ENCODE peak calls at places on chromosome 10, in five cellular contexts. X, A, H, F and O are unnamed samples.

GRCh38 chr10:58967551-58968418 is 208.7 kb upstream of the PHYHIPL start:
- DNase-seq in F (no peak), X (peak; percentile 49), H (peak; percentile 61), A (peak; percentile 92), O (no peak)

GRCh38 chr10:62317257-62317656 is 48.6 kb upstream of the RTKN2 start:
- DNase-seq in X (no peak), F (no peak), H (no peak), A (no peak), O (no peak)

GRCh38 chr10:31368724-31369123 is 49.7 kb downstream of the ZEB1 start:
- DNase-seq in A (no peak), H (no peak), F (no peak), X (no peak), O (no peak)

GRCh38 chr10:30697806-30698205 is 68.3 kb upstream of the LYZL2 start:
- DNase-seq in H (no peak), F (peak; percentile 10), X (no peak), A (no peak), O (no peak)

GRCh38 chr10:16809074-16809718 is 8.0 kb downstream of the RSU1 start:
- DNase-seq in H (no peak), X (no peak), A (peak; percentile 52), F (no peak), O (no peak)

GRCh38 chr10:91745086-91745831 is 53.0 kb upstream of the TNKS2 start:
- DNase-seq in X (no peak), A (peak; percentile 55), F (no peak), H (no peak), O (no peak)

GRCh38 chr10:117162093-117163021 is 24.3 kb upstream of the VAX1 start:
- DNase-seq in H (no peak), X (no peak), F (no peak), A (no peak), O (no peak)

GRCh38 chr10:48439581-48440041 is 133.1 kb downstream of the MAPK8 start:
- DNase-seq in X (peak; percentile 57), A (peak; percentile 57), F (no peak), H (peak; percentile 69), O (no peak)

GRCh38 chr10:115996031-115996430 is 277.0 kb downstream of the GFRA1 start:
- DNase-seq in X (no peak), H (no peak), F (no peak), A (no peak), O (no peak)

GRCh38 chr10:8052344-8052969 is 2.0 kb upstream of the GATA3 start:
- DNase-seq in F (peak; percentile 81), H (no peak), A (no peak), X (no peak), O (no peak)

GRCh38 chr10:119177708-119178370 is 773 bp downstream of the PRDX3 start:
- DNase-seq in F (no peak), A (no peak), X (no peak), H (no peak), O (no peak)

GRCh38 chr10:1290071-1290471 is 233.9 kb downstream of the WDR37 start:
- DNase-seq in X (no peak), H (no peak), A (no peak), F (peak; percentile 28), O (no peak)

GRCh38 chr10:126628746-126629145 is 41.7 kb downstream of the C10orf90 start:
- DNase-seq in F (no peak), X (no peak), A (no peak), H (no peak), O (no peak)

GRCh38 chr10:71719042-71719441 is 536 bp downstream of the C10orf105 start:
- DNase-seq in H (no peak), A (no peak), F (no peak), X (no peak), O (no peak)

GRCh38 chr10:44673245-44673999 is 237.7 kb upstream of the TMEM72 start:
- DNase-seq in X (no peak), H (no peak), A (no peak), F (no peak), O (no peak)

GRCh38 chr10:5291501-5292195 is 73.1 kb upstream of the UCN3 start:
- DNase-seq in F (peak; percentile 93), X (peak; percentile 78), A (no peak), H (peak; percentile 75), O (peak; percentile 76)

GRCh38 chr10:72272689-72273409 is 875 bp upstream of the DDIT4 start:
- DNase-seq in F (peak; percentile 98), A (peak; percentile 97), H (peak; percentile 93), X (peak; percentile 92), O (peak; percentile 95)

GRCh38 chr10:79028056-79028430 is 40.7 kb upstream of the ZMIZ1 start:
- DNase-seq in F (no peak), H (no peak), X (no peak), A (no peak), O (no peak)
- H3K4me3 ChIP-seq in F (no peak overlapping the region), H (no peak overlapping the region), X (no peak overlapping the region), A (no peak overlapping the region), O (no peak overlapping the region)

GRCh38 chr10:34018129-34018528 is 683.7 kb upstream of the NRP1 start:
- DNase-seq in F (no peak), H (no peak), A (no peak), X (no peak), O (no peak)

GRCh38 chr10:34016541-34016940 is 682.1 kb upstream of the NRP1 start:
- DNase-seq in X (no peak), A (no peak), H (no peak), F (no peak), O (no peak)

GRCh38 chr10:34018811-34019210 is 684.3 kb upstream of the NRP1 start:
- DNase-seq in H (no peak), A (no peak), X (no peak), F (no peak), O (no peak)

GRCh38 chr10:34015700-34016099 is 681.2 kb upstream of the NRP1 start:
- DNase-seq in A (no peak), X (no peak), H (no peak), F (no peak), O (no peak)

DNA sequence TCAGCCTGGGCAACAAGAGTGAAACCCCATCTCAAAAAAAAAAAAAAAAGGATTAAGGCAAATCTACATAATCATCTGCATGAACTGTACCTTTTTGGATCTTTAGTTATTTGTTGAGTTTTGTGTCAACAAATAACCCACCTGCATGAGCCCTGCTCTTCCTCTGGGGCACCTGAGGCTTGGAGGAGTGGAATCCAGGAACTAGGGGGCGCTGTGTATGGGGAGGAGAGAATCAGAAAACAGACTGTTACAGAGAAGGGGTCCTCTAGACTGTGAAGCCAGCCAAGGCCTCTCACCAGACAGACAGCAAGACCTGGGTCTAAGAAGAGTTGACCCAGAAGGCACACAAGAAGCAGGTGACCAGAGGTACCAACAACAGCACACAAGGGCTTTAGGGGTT is 682.8 kb upstream of the NRP1 start:
- DNase-seq in X (no peak), A (no peak), H (no peak), F (no peak), O (no peak)
- TF ChIP-seq CTCF in X (no peak), A (peak; percentile 6), H (no peak), F (no peak), O (no peak)

DNA sequence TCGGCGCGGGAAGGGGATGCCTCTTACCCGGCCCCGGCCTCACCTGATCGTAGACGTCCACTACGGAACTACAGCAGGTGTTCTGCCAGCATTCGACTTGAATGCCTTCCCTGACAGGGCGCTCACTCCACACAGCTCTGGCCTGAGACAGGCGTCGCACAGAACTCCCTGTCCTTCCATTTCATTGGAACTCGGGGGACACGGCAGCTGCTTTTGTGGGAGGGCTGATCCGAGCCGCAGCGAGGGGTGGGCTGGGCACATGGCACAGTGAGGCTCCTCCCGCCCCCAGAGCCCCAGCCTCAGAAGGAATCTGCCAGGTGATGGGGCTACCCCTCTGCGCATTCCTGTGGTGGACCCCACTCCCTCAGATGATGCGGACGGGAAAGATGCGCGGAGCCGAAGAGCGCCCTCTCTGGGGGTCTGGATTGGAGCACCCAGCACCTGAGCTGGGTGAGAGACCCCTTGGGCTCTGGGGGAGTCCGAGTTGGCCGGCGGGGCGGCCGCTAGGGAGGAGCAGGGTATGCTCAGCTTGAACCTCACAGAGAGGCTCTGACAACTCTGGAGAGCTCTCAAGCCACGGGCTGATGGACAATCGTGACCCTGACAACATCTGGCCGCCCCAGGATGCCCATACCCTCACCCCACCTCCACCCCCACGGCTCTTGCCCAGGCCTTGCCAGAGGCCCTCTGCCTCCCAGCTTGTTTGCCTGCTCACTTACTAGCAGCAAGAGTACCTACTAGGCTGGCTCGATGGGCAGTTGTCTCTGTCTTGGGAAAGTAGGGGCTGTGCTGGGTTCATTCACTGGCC is 36.6 kb downstream of the RASGEF1A start:
- DNase-seq in H (peak; percentile 58), F (peak; percentile 75), A (peak; percentile 36), X (peak; percentile 32), O (no peak)
- H3K4me3 ChIP-seq in H (peak overlapping the region; percentile 47), F (no peak overlapping the region), A (peak overlapping the region; percentile 47), X (peak overlapping the region; percentile 54), O (no peak overlapping the region)

GRCh38 chr10:110498087-110498981 is 627 bp downstream of the DUSP5 start:
- DNase-seq in F (peak; percentile 90), A (peak; percentile 56), X (peak; percentile 80), H (peak; percentile 84), O (no peak)
- TF ChIP-seq CTCF in F (no peak), A (peak; percentile 2), X (peak; percentile 10), H (no peak), O (no peak)

GRCh38 chr10:103661198-103661950 is 167.9 kb downstream of the NEURL1 start:
- DNase-seq in H (peak; percentile 90), A (no peak), X (peak; percentile 87), F (peak; percentile 97), O (peak; percentile 85)

GRCh38 chr10:103661951-103662405 is 168.5 kb downstream of the NEURL1 start:
- DNase-seq in F (no peak), A (no peak), H (no peak), X (no peak), O (no peak)

GRCh38 chr10:103665439-103665838 is 171.9 kb downstream of the NEURL1 start:
- DNase-seq in H (no peak), X (no peak), A (no peak), F (no peak), O (no peak)

GRCh38 chr10:103666109-103666508 is 172.6 kb downstream of the NEURL1 start:
- DNase-seq in A (no peak), F (no peak), H (no peak), X (no peak), O (no peak)

DNA sequence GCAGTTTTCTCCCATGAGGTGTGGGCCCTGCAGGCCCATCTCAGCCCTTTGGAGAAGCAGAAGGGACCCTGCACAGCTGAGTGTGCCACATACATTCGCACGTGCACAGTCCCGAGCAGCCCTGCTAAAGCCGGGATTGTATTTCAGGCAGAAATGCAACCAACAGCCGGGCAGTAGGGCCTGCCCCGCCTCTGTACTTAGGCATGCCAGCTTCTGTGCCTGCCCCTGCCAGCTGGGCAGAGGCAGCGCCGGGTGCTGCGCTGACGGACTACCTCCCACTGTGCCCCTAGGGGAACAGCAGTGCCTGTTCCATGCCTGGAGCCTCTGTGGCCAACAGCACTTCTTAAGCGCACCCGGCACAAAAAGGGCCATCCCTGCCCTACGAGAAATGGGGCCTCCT is 170.3 kb downstream of the NEURL1 start:
- DNase-seq in X (peak; percentile 59), F (no peak), A (no peak), H (peak; percentile 72), O (no peak)
- H3K4me3 ChIP-seq in X (no peak overlapping the region), F (no peak overlapping the region), A (no peak overlapping the region), H (no peak overlapping the region), O (no peak overlapping the region)

DNA sequence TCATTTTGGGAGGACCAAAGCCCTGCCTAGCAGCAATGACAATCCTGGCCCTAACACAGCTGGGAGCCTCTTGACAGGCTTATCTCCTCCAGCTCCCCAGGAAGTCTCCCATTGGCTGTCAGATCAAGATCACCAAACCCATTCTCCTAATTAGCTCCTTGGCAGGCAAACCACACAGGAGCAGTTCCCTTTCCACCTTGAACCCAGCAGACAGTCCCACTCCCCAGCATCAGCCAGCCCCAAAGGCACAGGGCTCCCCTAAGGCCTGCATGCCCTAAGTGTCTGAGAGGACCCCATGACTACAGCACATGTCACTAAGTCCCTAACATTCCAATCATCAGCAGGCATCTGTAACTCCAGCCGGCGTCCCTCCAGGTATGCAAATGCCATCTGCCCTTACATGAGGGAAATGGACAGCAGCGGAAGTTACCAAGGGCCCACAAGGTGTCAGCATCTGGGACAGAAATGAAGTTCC is 348.5 kb downstream of the KCNMA1 start:
- DNase-seq in F (no peak), X (no peak), A (peak; percentile 50), H (no peak), O (no peak)
- TF ChIP-seq CTCF in F (no peak), X (no peak), A (no peak), H (no peak), O (no peak)